ENCODE peak calls at places on chromosomes 4 and X, in five cellular contexts. N, R, O, P and W are unnamed samples.

GRCh38 chr4:114082348-114082747 is 102.9 kb upstream of the ARSJ start:
- DNase-seq in R (no peak), P (no peak), N (no peak), O (no peak), W (no peak)

GRCh38 chr4:163662761-163663160 is 168.3 kb downstream of the TMA16 start:
- DNase-seq in N (no peak), P (no peak), R (no peak), O (no peak), W (no peak)

GRCh38 chr4:162791321-162791720 is 375.4 kb downstream of the NAF1 start:
- DNase-seq in P (no peak), N (no peak), O (no peak), R (no peak), W (no peak)

GRCh38 chr4:76011700-76012387 is 4.5 kb upstream of the CXCL9 start:
- DNase-seq in R (no peak), N (no peak), O (no peak), P (no peak), W (no peak)

GRCh38 chr4:110970642-110971041 is 347.8 kb upstream of the PITX2 start:
- DNase-seq in N (peak), O (no peak), P (peak), R (peak), W (no peak)

GRCh38 chrX:31555506-31555905 is 483.7 kb upstream of the FTHL17 start:
- DNase-seq in O (no peak), N (peak), P (no peak), R (no peak), W (no peak)

GRCh38 chrX:12567857-12568256 is 223.4 kb upstream of the PRPS2 start:
- DNase-seq in N (no peak), R (no peak), O (no peak), P (no peak), W (no peak)

GRCh38 chr4:39341075-39341725 is 25.0 kb downstream of the RFC1 start:
- DNase-seq in O (no peak), N (no peak), P (no peak), R (no peak), W (no peak)

GRCh38 chr4:142324572-142324971 is 521.5 kb downstream of the INPP4B start:
- DNase-seq in R (no peak), P (no peak), N (peak), O (no peak), W (no peak)

GRCh38 chr4:24472514-24473308 is 111.6 kb downstream of the DHX15 start:
- DNase-seq in N (peak), P (peak), R (peak), O (peak), W (peak)